ENCODE peak calls at places on chromosomes 12 and 14, in seven cellular contexts. B is lung, A is breast epithelium, W is endothelial cell of umbilical vein, N is AG09319, Q is left ventricle myocardium inferior, G is psoas muscle. E is an unnamed sample.

GRCh38 chr12:121776190-121777098 is 17.0 kb downstream of the RHOF start:
- DNase-seq in B (peak; percentile 84), W (peak; percentile 50), A (no peak), Q (peak; percentile 83), G (peak; percentile 91), N (no peak), E (peak; percentile 71)

GRCh38 chr14:52219488-52220084 is 47.9 kb upstream of the PTGDR start:
- DNase-seq in W (no peak), G (no peak), A (no peak), Q (no peak), N (no peak), B (no peak), E (no peak)

GRCh38 chr14:60753264-60754126 is 18.9 kb downstream of the MNAT1 start:
- DNase-seq in Q (no peak), A (no peak), G (no peak), W (no peak), N (no peak), B (no peak), E (no peak)

GRCh38 chr12:114710151-114710550 is 26.2 kb upstream of the TBX3 start:
- DNase-seq in W (no peak), B (no peak), Q (no peak), N (no peak), G (no peak), A (no peak), E (no peak)

GRCh38 chr14:100889641-100890040 is 13.9 kb downstream of the RTL1 start:
- DNase-seq in A (no peak), N (no peak), B (no peak), W (no peak), Q (peak; percentile 5), G (peak; percentile 19), E (peak; percentile 9)

GRCh38 chr14:63178912-63179311 is 25.3 kb upstream of the RHOJ start:
- DNase-seq in B (no peak), N (no peak), W (peak; percentile 69), Q (no peak), A (peak; percentile 33), G (no peak), E (no peak)

GRCh38 chr14:56811596-56812363 is 1.5 kb upstream of the OTX2 start:
- DNase-seq in W (no peak), B (no peak), G (no peak), N (no peak), A (no peak), Q (no peak), E (no peak)

GRCh38 chr12:9961106-9961505 is 10.1 kb upstream of the CLEC12A start:
- DNase-seq in Q (no peak), A (no peak), N (no peak), B (no peak), W (no peak), G (no peak), E (no peak)

GRCh38 chr14:103023881-103024473 is 33.4 kb downstream of the CDC42BPB start:
- DNase-seq in B (no peak), A (no peak), Q (peak; percentile 32), N (no peak), G (no peak), W (peak; percentile 80), E (no peak)

GRCh38 chr12:14931791-14932560 is 6.4 kb downstream of the ERP27 start:
- DNase-seq in A (no peak), Q (no peak), B (no peak), G (no peak), W (no peak), N (no peak), E (no peak)

GRCh38 chr14:68979722-68980552 is 835 bp upstream of the ACTN1 start:
- DNase-seq in A (peak; percentile 70), B (no peak), Q (peak; percentile 50), N (no peak), G (peak; percentile 68), W (peak; percentile 39), E (peak; percentile 58)

GRCh38 chr12:112148031-112148513 is 22.7 kb downstream of the TRAFD1 start:
- DNase-seq in W (no peak), A (no peak), Q (no peak), N (no peak), B (no peak), G (no peak), E (no peak)

GRCh38 chr14:51430600-51430999 is 190.6 kb downstream of the TMX1 start:
- DNase-seq in W (no peak), B (no peak), N (no peak), G (no peak), A (peak; percentile 47), Q (no peak), E (no peak)

GRCh38 chr14:67577909-67578749 is 21.9 kb downstream of the PIGH start:
- DNase-seq in B (no peak), Q (no peak), N (no peak), W (no peak), G (no peak), A (no peak), E (no peak)

GRCh38 chr14:22900088-22900799 is 17.2 kb downstream of the REM2 start:
- DNase-seq in A (no peak), G (no peak), B (no peak), Q (no peak), N (no peak), W (peak; percentile 70), E (peak; percentile 56)

GRCh38 chr12:21637985-21638891 is 19.4 kb downstream of the LDHB start:
- DNase-seq in G (no peak), N (no peak), W (no peak), Q (no peak), A (no peak), B (no peak), E (no peak)

GRCh38 chr12:110199360-110200123 is 75.4 kb downstream of the IFT81 start:
- DNase-seq in G (no peak), A (no peak), B (no peak), W (peak; percentile 94), Q (no peak), N (peak; percentile 32), E (no peak)

GRCh38 chr12:70227911-70228310 is 15.3 kb upstream of the CNOT2 start:
- DNase-seq in A (no peak), G (no peak), Q (no peak), N (no peak), B (no peak), W (no peak), E (no peak)

GRCh38 chr12:52243264-52243773 is 10.3 kb downstream of the KRT7 start:
- DNase-seq in N (peak; percentile 31), A (peak; percentile 81), W (peak; percentile 40), Q (no peak), B (no peak), G (peak; percentile 40), E (no peak)

DNA sequence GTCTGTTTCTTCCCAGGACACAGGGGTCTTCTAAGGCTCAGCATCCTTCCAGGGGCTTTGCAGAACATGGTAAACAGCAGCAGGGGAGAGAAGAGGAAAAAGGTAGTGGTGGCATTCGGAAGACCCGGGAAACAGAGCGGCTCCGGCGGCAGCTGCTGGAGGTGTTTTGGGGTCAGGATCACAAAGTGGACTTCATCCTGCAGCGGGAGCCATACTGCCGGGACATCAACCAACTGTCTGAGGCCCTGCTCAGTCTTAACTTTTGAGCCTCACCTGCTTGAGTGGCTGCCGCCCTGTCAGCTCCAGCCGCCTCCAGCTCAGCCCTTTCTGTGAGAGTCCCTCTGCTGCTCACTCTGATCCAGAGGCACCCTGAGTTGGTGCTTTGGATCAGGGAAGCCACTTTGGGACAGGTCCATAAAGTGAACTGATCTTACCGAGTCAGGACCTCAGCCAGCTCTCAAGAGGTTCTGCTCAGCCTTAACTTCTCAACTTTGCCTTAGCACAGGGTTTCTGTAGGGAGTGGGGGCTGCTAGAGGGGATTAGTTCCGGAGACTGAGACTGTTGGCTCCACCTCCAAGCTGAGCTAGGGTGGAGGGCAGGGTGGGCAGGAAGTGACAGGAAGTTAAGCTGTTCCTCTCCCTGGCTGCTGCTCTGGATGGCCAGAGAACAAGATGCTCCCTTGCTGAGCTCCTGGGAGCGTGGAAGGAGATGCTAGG is 5.4 kb downstream of the SDR39U1 start:
- DNase-seq in Q (no peak), G (no peak), B (no peak), W (peak; percentile 22), N (no peak), A (no peak), E (no peak)
- TF ChIP-seq CTCF in Q (peak; percentile 13), G (no peak), B (no peak), W (no peak), N (no peak), A (no peak), E (no peak)

GRCh38 chr12:92414383-92415065 is 268.9 kb upstream of the BTG1 start:
- DNase-seq in G (no peak), A (no peak), B (no peak), W (peak; percentile 7), Q (no peak), N (no peak), E (no peak)
- TF ChIP-seq CTCF in G (no peak), A (no peak), B (no peak), W (no peak), Q (peak; percentile 19), N (no peak), E (no peak)

GRCh38 chr12:2339022-2339431 is 286.2 kb downstream of the CACNA1C start:
- DNase-seq in N (no peak), Q (no peak), A (no peak), W (peak; percentile 18), G (no peak), B (no peak), E (no peak)
- TF ChIP-seq CTCF in N (no peak), Q (no peak), A (no peak), W (no peak), G (no peak), B (no peak), E (no peak)

GRCh38 chr14:80927385-80927989 is 14.1 kb downstream of the CEP128 start:
- DNase-seq in A (no peak), G (no peak), B (no peak), W (no peak), N (no peak), Q (no peak), E (no peak)
- TF ChIP-seq CTCF in A (no peak), G (no peak), B (no peak), W (no peak), N (no peak), Q (no peak), E (no peak)

GRCh38 chr14:91139776-91140175 is 25.9 kb downstream of the DGLUCY start:
- DNase-seq in Q (no peak), W (peak; percentile 25), N (no peak), A (no peak), G (no peak), B (no peak), E (no peak)

GRCh38 chr14:91138511-91139359 is 24.9 kb downstream of the DGLUCY start:
- DNase-seq in N (no peak), G (no peak), A (no peak), Q (no peak), W (peak; percentile 82), B (no peak), E (no peak)

GRCh38 chr14:91142214-91142668 is 28.4 kb downstream of the DGLUCY start:
- DNase-seq in G (no peak), W (no peak), A (no peak), B (no peak), N (no peak), Q (no peak), E (no peak)

GRCh38 chr14:91143862-91144261 is 30.0 kb downstream of the DGLUCY start:
- DNase-seq in N (no peak), G (no peak), Q (no peak), A (no peak), W (peak; percentile 80), B (peak; percentile 46), E (no peak)

DNA sequence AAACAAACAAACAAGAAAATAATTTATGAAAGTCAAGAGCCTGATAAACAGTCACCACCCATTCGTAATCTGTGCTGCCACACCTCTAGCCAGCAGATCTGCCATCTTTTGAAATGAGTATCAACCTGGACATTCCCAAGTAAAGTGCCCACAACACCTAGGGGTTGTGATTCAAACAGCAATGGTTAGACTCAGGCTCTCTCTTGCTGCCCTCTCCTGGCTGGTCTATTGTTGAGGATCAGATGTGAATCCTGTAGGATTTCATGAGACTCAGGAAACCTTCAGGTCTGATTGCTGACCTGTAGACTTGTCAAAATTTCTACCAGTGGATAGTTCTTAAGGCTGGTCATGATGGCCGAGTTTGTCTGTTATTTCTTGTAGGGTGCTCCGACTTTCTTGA is 26.8 kb downstream of the DGLUCY start:
- DNase-seq in G (no peak), B (no peak), N (no peak), W (peak; percentile 71), A (no peak), Q (no peak), E (no peak)
- TF ChIP-seq CTCF in G (peak; percentile 49), B (peak; percentile 7), N (peak; percentile 20), W (peak; percentile 61), A (peak; percentile 47), Q (peak; percentile 51), E (peak; percentile 27)

E was measured in uterus.